ENCODE peak calls at places on chromosome 16, in five cellular contexts. One of them, this sample, is unnamed.

GRCh38 chr16:728890-729744 is 2.2 kb downstream of the HAGHL start:
- DNase-seq in NB4: peak
- DNase-seq in T-helper 22 cell: no peak
- DNase-seq in fibroblast of mammary gland: no peak
- DNase-seq in activated CD8-positive, alpha-beta memory T cell treated with anti-CD3 and anti-CD28 coated beads for 48 hours: no peak
- DNase-seq in this sample: no peak

GRCh38 chr16:30649725-30650368 is 913 bp upstream of the PRR14 start:
- DNase-seq in NB4: peak
- DNase-seq in T-helper 22 cell: no peak
- DNase-seq in fibroblast of mammary gland: no peak
- DNase-seq in activated CD8-positive, alpha-beta memory T cell treated with anti-CD3 and anti-CD28 coated beads for 48 hours: no peak
- DNase-seq in this sample: no peak

GRCh38 chr16:63617990-63618763 is 1503.7 kb downstream of the CDH11 start:
- DNase-seq in NB4: peak
- DNase-seq in T-helper 22 cell: no peak
- DNase-seq in fibroblast of mammary gland: no peak
- DNase-seq in activated CD8-positive, alpha-beta memory T cell treated with anti-CD3 and anti-CD28 coated beads for 48 hours: no peak
- DNase-seq in this sample: no peak

GRCh38 chr16:66354321-66354854 is 12.1 kb upstream of the CDH5 start:
- DNase-seq in NB4: no peak
- DNase-seq in T-helper 22 cell: no peak
- DNase-seq in fibroblast of mammary gland: no peak
- DNase-seq in activated CD8-positive, alpha-beta memory T cell treated with anti-CD3 and anti-CD28 coated beads for 48 hours: no peak
- DNase-seq in this sample: no peak

GRCh38 chr16:84885024-84885910 is 65.5 kb downstream of the CRISPLD2 start:
- DNase-seq in NB4: no peak
- DNase-seq in T-helper 22 cell: no peak
- DNase-seq in fibroblast of mammary gland: peak
- DNase-seq in activated CD8-positive, alpha-beta memory T cell treated with anti-CD3 and anti-CD28 coated beads for 48 hours: no peak
- DNase-seq in this sample: no peak

GRCh38 chr16:87971933-87972332 is 20.7 kb downstream of the BANP start:
- DNase-seq in NB4: no peak
- DNase-seq in T-helper 22 cell: no peak
- DNase-seq in fibroblast of mammary gland: no peak
- DNase-seq in activated CD8-positive, alpha-beta memory T cell treated with anti-CD3 and anti-CD28 coated beads for 48 hours: no peak
- DNase-seq in this sample: no peak

GRCh38 chr16:71297252-71297651 is 8.1 kb upstream of the CMTR2 start:
- DNase-seq in NB4: no peak
- DNase-seq in T-helper 22 cell: no peak
- DNase-seq in fibroblast of mammary gland: no peak
- DNase-seq in activated CD8-positive, alpha-beta memory T cell treated with anti-CD3 and anti-CD28 coated beads for 48 hours: no peak
- DNase-seq in this sample: no peak

GRCh38 chr16:12573730-12574383 is 229.8 kb downstream of the CPPED1 start:
- DNase-seq in NB4: peak
- DNase-seq in T-helper 22 cell: no peak
- DNase-seq in fibroblast of mammary gland: peak
- DNase-seq in activated CD8-positive, alpha-beta memory T cell treated with anti-CD3 and anti-CD28 coated beads for 48 hours: peak
- DNase-seq in this sample: no peak

GRCh38 chr16:56041556-56042140 is 149.6 kb upstream of the GNAO1 start:
- DNase-seq in NB4: peak
- DNase-seq in T-helper 22 cell: peak
- DNase-seq in fibroblast of mammary gland: no peak
- DNase-seq in activated CD8-positive, alpha-beta memory T cell treated with anti-CD3 and anti-CD28 coated beads for 48 hours: no peak
- DNase-seq in this sample: no peak

GRCh38 chr16:1378087-1378803 is 26.5 kb downstream of the GNPTG start:
- DNase-seq in NB4: no peak
- DNase-seq in T-helper 22 cell: no peak
- DNase-seq in fibroblast of mammary gland: no peak
- DNase-seq in activated CD8-positive, alpha-beta memory T cell treated with anti-CD3 and anti-CD28 coated beads for 48 hours: no peak
- DNase-seq in this sample: no peak

GRCh38 chr16:17305694-17306093 is 165.1 kb downstream of the XYLT1 start:
- DNase-seq in NB4: peak
- DNase-seq in T-helper 22 cell: no peak
- DNase-seq in fibroblast of mammary gland: no peak
- DNase-seq in activated CD8-positive, alpha-beta memory T cell treated with anti-CD3 and anti-CD28 coated beads for 48 hours: peak
- DNase-seq in this sample: peak

GRCh38 chr16:52184336-52184735 is 362.6 kb downstream of the TOX3 start:
- DNase-seq in NB4: no peak
- DNase-seq in T-helper 22 cell: no peak
- DNase-seq in fibroblast of mammary gland: no peak
- DNase-seq in activated CD8-positive, alpha-beta memory T cell treated with anti-CD3 and anti-CD28 coated beads for 48 hours: no peak
- DNase-seq in this sample: no peak

GRCh38 chr16:8818499-8819270 is 21.0 kb downstream of the PMM2 start:
- DNase-seq in NB4: no peak
- DNase-seq in T-helper 22 cell: no peak
- DNase-seq in fibroblast of mammary gland: no peak
- DNase-seq in activated CD8-positive, alpha-beta memory T cell treated with anti-CD3 and anti-CD28 coated beads for 48 hours: no peak
- DNase-seq in this sample: no peak

GRCh38 chr16:82580293-82580900 is 46.4 kb upstream of the CDH13 start:
- DNase-seq in NB4: peak
- DNase-seq in T-helper 22 cell: no peak
- DNase-seq in fibroblast of mammary gland: peak
- DNase-seq in activated CD8-positive, alpha-beta memory T cell treated with anti-CD3 and anti-CD28 coated beads for 48 hours: no peak
- DNase-seq in this sample: no peak

GRCh38 chr16:54654429-54654828 is 276.2 kb upstream of the IRX5 start:
- DNase-seq in NB4: no peak
- DNase-seq in T-helper 22 cell: no peak
- DNase-seq in fibroblast of mammary gland: no peak
- DNase-seq in activated CD8-positive, alpha-beta memory T cell treated with anti-CD3 and anti-CD28 coated beads for 48 hours: no peak
- DNase-seq in this sample: no peak

GRCh38 chr16:66576306-66576705 is 3.0 kb upstream of the CMTM2 start:
- DNase-seq in NB4: no peak
- DNase-seq in T-helper 22 cell: no peak
- DNase-seq in fibroblast of mammary gland: no peak
- DNase-seq in activated CD8-positive, alpha-beta memory T cell treated with anti-CD3 and anti-CD28 coated beads for 48 hours: no peak
- DNase-seq in this sample: no peak

GRCh38 chr16:82935781-82936180 is 309.0 kb downstream of the CDH13 start:
- DNase-seq in NB4: peak
- DNase-seq in T-helper 22 cell: no peak
- DNase-seq in fibroblast of mammary gland: no peak
- DNase-seq in activated CD8-positive, alpha-beta memory T cell treated with anti-CD3 and anti-CD28 coated beads for 48 hours: no peak
- DNase-seq in this sample: no peak

GRCh38 chr16:30846649-30847402 is 47.1 kb downstream of the BCL7C start:
- DNase-seq in NB4: no peak
- DNase-seq in T-helper 22 cell: no peak
- DNase-seq in fibroblast of mammary gland: no peak
- DNase-seq in activated CD8-positive, alpha-beta memory T cell treated with anti-CD3 and anti-CD28 coated beads for 48 hours: no peak
- DNase-seq in this sample: no peak

GRCh38 chr16:47037396-47037745 is 63.9 kb upstream of the DNAJA2 start:
- DNase-seq in NB4: peak
- DNase-seq in T-helper 22 cell: peak
- DNase-seq in fibroblast of mammary gland: peak
- DNase-seq in activated CD8-positive, alpha-beta memory T cell treated with anti-CD3 and anti-CD28 coated beads for 48 hours: no peak
- DNase-seq in this sample: no peak

This sample was measured in SJSA1.